ENCODE peak calls at places on chromosome 16, in six cellular contexts. K, O, B, R, Z and F are unnamed samples.

GRCh38 chr16:1920727-1921155 is 2.5 kb upstream of the HS3ST6 start:
- DNase-seq in K (peak; percentile 83), O (no peak), B (no peak), R (peak; percentile 92), Z (peak; percentile 64), F (no peak)

GRCh38 chr16:31177136-31177535 is 2.8 kb upstream of the FUS start:
- DNase-seq in K (no peak), O (no peak), B (no peak), R (no peak), Z (no peak), F (no peak)

GRCh38 chr16:87931504-87931903 is 4.8 kb downstream of the CA5A start:
- DNase-seq in K (peak; percentile 63), O (no peak), B (no peak), R (no peak), Z (no peak), F (no peak)

GRCh38 chr16:67987460-67988160 is 7.3 kb upstream of the DPEP3 start:
- DNase-seq in K (no peak), O (no peak), B (no peak), R (no peak), Z (no peak), F (no peak)

GRCh38 chr16:46996391-46996790 is 22.9 kb upstream of the DNAJA2 start:
- DNase-seq in K (no peak), O (no peak), B (no peak), R (peak; percentile 35), Z (no peak), F (no peak)

GRCh38 chr16:72428611-72429376 is 256.8 kb upstream of the PMFBP1 start:
- DNase-seq in K (no peak), O (no peak), B (no peak), R (no peak), Z (no peak), F (no peak)

GRCh38 chr16:3501783-3502400 is 1.1 kb downstream of the CLUAP1 start:
- DNase-seq in K (no peak), O (no peak), B (no peak), R (peak; percentile 35), Z (no peak), F (no peak)

GRCh38 chr16:71919033-71919432 is 23.7 kb downstream of the IST1 start:
- DNase-seq in K (no peak), O (no peak), B (no peak), R (no peak), Z (no peak), F (no peak)

GRCh38 chr16:155031-155398 is 2.6 kb downstream of the HBZ start:
- DNase-seq in K (no peak), O (no peak), B (no peak), R (no peak), Z (no peak), F (no peak)

GRCh38 chr16:68434654-68435210 is 13.6 kb downstream of the SMPD3 start:
- DNase-seq in K (no peak), O (no peak), B (peak; percentile 79), R (no peak), Z (peak; percentile 54), F (no peak)

GRCh38 chr16:9670058-9670457 is 512.2 kb downstream of the GRIN2A start:
- DNase-seq in K (no peak), O (no peak), B (no peak), R (peak; percentile 74), Z (no peak), F (peak; percentile 8)

GRCh38 chr16:48165961-48166578 is 10.3 kb upstream of the ABCC12 start:
- DNase-seq in K (no peak), O (no peak), B (peak; percentile 22), R (no peak), Z (no peak), F (no peak)

GRCh38 chr16:70018254-70018653 is 67.1 kb downstream of the CLEC18A start:
- DNase-seq in K (peak; percentile 15), O (peak; percentile 61), B (no peak), R (peak; percentile 72), Z (no peak), F (no peak)

GRCh38 chr16:68658258-68658973 is 13.3 kb downstream of the CDH3 start:
- DNase-seq in K (no peak), O (peak; percentile 83), B (peak; percentile 84), R (no peak), Z (no peak), F (no peak)

GRCh38 chr16:71424626-71425025 is 17.2 kb downstream of the TLE7 start:
- DNase-seq in K (no peak), O (no peak), B (no peak), R (no peak), Z (no peak), F (no peak)

DNA sequence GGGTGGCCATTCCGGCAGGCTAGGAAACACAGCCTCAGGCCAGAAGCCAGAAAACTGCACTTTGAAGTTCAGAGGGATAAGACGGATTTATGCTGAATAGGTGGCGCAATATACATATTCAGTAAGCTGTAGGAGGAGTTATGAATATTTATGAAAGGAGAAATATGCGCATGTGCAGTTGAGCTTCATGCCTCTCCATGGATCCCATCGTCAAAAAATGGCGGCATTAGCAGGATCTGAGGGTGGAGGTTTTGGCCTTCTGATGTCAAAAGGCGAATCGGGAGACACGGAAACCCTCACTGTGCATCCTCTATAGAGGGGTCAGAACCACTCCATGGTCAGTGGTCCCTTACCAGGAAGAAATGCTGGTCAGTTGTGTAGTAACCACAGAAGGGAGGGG is 82.3 kb downstream of the KATNIP start:
- DNase-seq in K (no peak), O (no peak), B (no peak), R (no peak), Z (no peak), F (no peak)
- TF ChIP-seq POLR2AphosphoS5 in K (no peak), O (no peak), B (no peak), R (no peak), Z (no peak), F (no peak)

GRCh38 chr16:57299009-57299718 is 14.7 kb upstream of the PLLP start:
- DNase-seq in K (peak; percentile 56), O (no peak), B (no peak), R (peak; percentile 79), Z (peak; percentile 40), F (no peak)

GRCh38 chr16:57297856-57298255 is 13.4 kb upstream of the PLLP start:
- DNase-seq in K (no peak), O (no peak), B (no peak), R (peak; percentile 65), Z (no peak), F (no peak)

GRCh38 chr16:57300387-57301125 is 16.1 kb upstream of the PLLP start:
- DNase-seq in K (peak; percentile 97), O (peak; percentile 97), B (peak; percentile 100), R (peak; percentile 100), Z (peak; percentile 99), F (peak; percentile 100)

GRCh38 chr16:57301126-57301817 is 16.8 kb upstream of the PLLP start:
- DNase-seq in K (no peak), O (no peak), B (no peak), R (peak; percentile 65), Z (no peak), F (no peak)

GRCh38 chr16:57299719-57300386 is 15.4 kb upstream of the PLLP start:
- DNase-seq in K (peak; percentile 74), O (peak; percentile 90), B (peak; percentile 90), R (peak; percentile 94), Z (peak; percentile 83), F (peak; percentile 97)
- TF ChIP-seq POLR2AphosphoS5 in K (no peak), O (peak; percentile 36), B (peak; percentile 63), R (no peak), Z (peak; percentile 55), F (peak; percentile 53)

GRCh38 chr16:58286280-58286679 is 8.5 kb downstream of the PRSS54 start:
- DNase-seq in K (no peak), O (no peak), B (no peak), R (no peak), Z (no peak), F (no peak)

GRCh38 chr16:58284021-58284420 is 10.8 kb downstream of the PRSS54 start:
- DNase-seq in K (no peak), O (no peak), B (no peak), R (no peak), Z (no peak), F (no peak)

GRCh38 chr16:58284488-58284887 is 10.3 kb downstream of the PRSS54 start:
- DNase-seq in K (no peak), O (no peak), B (no peak), R (no peak), Z (no peak), F (no peak)

GRCh38 chr16:58280146-58280845 is 14.5 kb downstream of the PRSS54 start:
- DNase-seq in K (no peak), O (no peak), B (no peak), R (no peak), Z (no peak), F (no peak)

GRCh38 chr16:58280846-58281301 is 14.0 kb downstream of the PRSS54 start:
- DNase-seq in K (no peak), O (no peak), B (no peak), R (peak; percentile 52), Z (peak; percentile 67), F (no peak)
- TF ChIP-seq POLR2AphosphoS5 in K (no peak), O (no peak), B (no peak), R (no peak), Z (peak; percentile 20), F (no peak)

GRCh38 chr16:85491798-85492616 is 121.1 kb upstream of the GSE1 start:
- DNase-seq in K (no peak), O (peak; percentile 41), B (peak; percentile 95), R (peak; percentile 83), Z (peak; percentile 95), F (no peak)
- TF ChIP-seq POLR2AphosphoS5 in K (no peak), O (peak; percentile 29), B (peak; percentile 56), R (no peak), Z (peak; percentile 64), F (peak; percentile 50)

DNA sequence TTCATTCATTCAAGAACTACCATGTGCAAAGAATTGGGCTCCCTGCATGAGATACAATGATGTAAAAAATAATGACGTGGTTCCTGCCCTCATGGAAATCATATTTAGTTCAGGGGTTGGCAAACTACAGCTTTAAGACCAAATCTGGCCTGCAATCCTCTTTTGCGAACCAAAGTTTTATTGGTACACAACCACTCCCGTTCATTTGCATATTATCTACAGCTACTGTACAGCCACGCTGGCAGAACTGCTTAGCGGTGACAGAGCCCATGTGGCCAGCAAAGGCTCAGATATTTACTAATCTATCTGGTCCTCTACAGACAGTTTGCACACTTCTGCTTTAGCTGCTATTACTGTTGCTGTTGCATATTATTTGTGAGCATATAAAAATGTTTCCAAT is 167.7 kb downstream of the XYLT1 start:
- DNase-seq in K (no peak), O (no peak), B (no peak), R (no peak), Z (peak; percentile 53), F (no peak)
- TF ChIP-seq POLR2AphosphoS5 in K (no peak), O (no peak), B (no peak), R (no peak), Z (peak; percentile 10), F (no peak)

DNA sequence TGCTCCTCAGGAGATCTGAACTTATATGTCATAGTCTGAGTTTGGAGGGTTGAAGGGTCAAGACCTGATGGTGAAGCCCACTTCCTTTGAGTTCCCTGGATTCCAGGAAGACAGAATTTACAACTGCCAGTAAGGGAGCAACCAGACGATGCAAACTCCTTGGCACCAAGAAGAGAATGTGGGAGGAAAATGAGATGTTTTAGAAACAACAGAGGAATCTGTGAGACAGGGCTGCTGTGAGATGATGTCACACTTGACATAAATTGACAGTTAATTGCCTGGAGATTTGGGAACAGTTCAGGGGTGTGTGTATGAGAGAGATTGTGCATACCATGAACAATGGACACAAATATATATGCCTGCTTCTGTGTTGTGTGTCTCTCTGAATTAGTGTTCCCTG is 356.6 kb downstream of the CDH13 start:
- DNase-seq in K (no peak), O (no peak), B (no peak), R (no peak), Z (no peak), F (no peak)
- TF ChIP-seq POLR2AphosphoS5 in K (no peak), O (no peak), B (no peak), R (no peak), Z (no peak), F (no peak)

GRCh38 chr16:56915311-56916105 is 16.4 kb upstream of the HERPUD1 start:
- DNase-seq in K (no peak), O (no peak), B (no peak), R (no peak), Z (no peak), F (no peak)
- TF ChIP-seq POLR2AphosphoS5 in K (no peak), O (no peak), B (no peak), R (no peak), Z (no peak), F (no peak)